ENCODE peak calls at places on chromosomes 16 and 17, in six cellular contexts. B is naive thymus-derived CD8-positive, alpha-beta T cell; F is Calu3; L is HT-29; E is fibroblast of the conjunctiva; I is HTR-8/SVneo. Z is an unnamed sample.
A peak's percentile ranks its signal among the peaks of the same experiment; 100 is the strongest.

GRCh38 chr17:56203430-56203829 is 50.2 kb downstream of the ANKFN1 start:
- DNase-seq in F (no peak), E (no peak), L (peak; percentile 18), I (peak; percentile 9), B (no peak), Z (no peak)

GRCh38 chr17:77881545-77881944 is 77.0 kb upstream of the TNRC6C start:
- DNase-seq in B (peak; percentile 65), F (peak; percentile 11), I (no peak), L (no peak), E (peak; percentile 18), Z (no peak)

GRCh38 chr16:84286568-84287220 is 8.0 kb upstream of the WFDC1 start:
- DNase-seq in E (no peak), F (peak; percentile 62), L (no peak), B (no peak), I (no peak), Z (no peak)

GRCh38 chr17:9174779-9175574 is 153.7 kb downstream of the NTN1 start:
- DNase-seq in B (no peak), E (no peak), F (no peak), L (no peak), I (no peak), Z (no peak)

GRCh38 chr16:30996324-30996999 is 11.5 kb downstream of the HSD3B7 start:
- DNase-seq in L (no peak), B (no peak), F (no peak), I (no peak), E (no peak), Z (no peak)

GRCh38 chr16:31201511-31202401 is 804 bp downstream of the PYCARD start:
- DNase-seq in B (peak; percentile 49), E (no peak), L (peak; percentile 44), I (no peak), F (peak; percentile 51), Z (no peak)

GRCh38 chr16:74053784-74054306 is 242.8 kb upstream of the PSMD7 start:
- DNase-seq in E (no peak), L (no peak), F (no peak), I (no peak), B (no peak), Z (no peak)

GRCh38 chr17:78432226-78432894 is 53.9 kb downstream of the PGS1 start:
- DNase-seq in I (no peak), F (no peak), E (no peak), B (no peak), L (no peak), Z (peak; percentile 39)

GRCh38 chr16:83802559-83802958 is 5.2 kb upstream of the HSBP1 start:
- DNase-seq in F (no peak), E (no peak), B (no peak), I (no peak), L (no peak), Z (no peak)

GRCh38 chr16:19165101-19165500 is 2.9 kb upstream of the SYT17 start:
- DNase-seq in I (no peak), E (no peak), F (no peak), B (no peak), L (no peak), Z (no peak)